ENCODE peak calls at places on chromosomes 1 and 21, in five cellular contexts. One of them, this sample, is unnamed. For H3K9me3, the result is how much of the 10 kb centered on the place peaks cover.

GRCh38 chr1:224592636-224593579 is 23.2 kb upstream of the CNIH3 start:
- DNase-seq in right atrium auricular region: no peak
- DNase-seq in endodermal cell: no peak
- DNase-seq in IMR-90: peak
- DNase-seq in neural progenitor cell: no peak
- DNase-seq in this sample: no peak

GRCh38 chr21:46551636-46552241 is 53.1 kb downstream of the S100B start:
- DNase-seq in neural progenitor cell: no peak
- DNase-seq in right atrium auricular region: peak
- DNase-seq in endodermal cell: peak
- DNase-seq in IMR-90: no peak
- DNase-seq in this sample: no peak

GRCh38 chr1:117573386-117574040 is 32.3 kb upstream of the TENT5C start:
- DNase-seq in neural progenitor cell: no peak
- DNase-seq in endodermal cell: peak
- DNase-seq in right atrium auricular region: no peak
- DNase-seq in IMR-90: peak
- DNase-seq in this sample: no peak

GRCh38 chr21:28687571-28687970 is 305.1 kb downstream of the LTN1 start:
- DNase-seq in endodermal cell: no peak
- DNase-seq in neural progenitor cell: no peak
- DNase-seq in IMR-90: no peak
- DNase-seq in right atrium auricular region: no peak
- DNase-seq in this sample: no peak

GRCh38 chr1:223504741-223505140 is 111.5 kb downstream of the CCDC185 start:
- DNase-seq in neural progenitor cell: no peak
- DNase-seq in right atrium auricular region: no peak
- DNase-seq in endodermal cell: no peak
- DNase-seq in IMR-90: peak
- DNase-seq in this sample: no peak

GRCh38 chr1:41813755-41814694 is 104.7 kb downstream of the HIVEP3 start:
- DNase-seq in neural progenitor cell: no peak
- DNase-seq in endodermal cell: no peak
- DNase-seq in IMR-90: no peak
- DNase-seq in right atrium auricular region: peak
- DNase-seq in this sample: no peak

GRCh38 chr1:87120779-87121178 is 206.3 kb downstream of the HS2ST1 start:
- DNase-seq in endodermal cell: peak
- DNase-seq in IMR-90: no peak
- DNase-seq in neural progenitor cell: no peak
- DNase-seq in right atrium auricular region: no peak
- DNase-seq in this sample: no peak

GRCh38 chr1:91891486-91891885 is 5.5 kb upstream of the TGFBR3 start:
- DNase-seq in endodermal cell: no peak
- DNase-seq in IMR-90: peak
- DNase-seq in right atrium auricular region: no peak
- DNase-seq in neural progenitor cell: no peak
- DNase-seq in this sample: no peak

GRCh38 chr1:227299238-227299637 is 19.1 kb downstream of the CDC42BPA start:
- DNase-seq in IMR-90: peak
- DNase-seq in neural progenitor cell: no peak
- DNase-seq in right atrium auricular region: no peak
- DNase-seq in endodermal cell: no peak
- DNase-seq in this sample: no peak

GRCh38 chr1:115764541-115764940 is 4.0 kb downstream of the CASQ2 start:
- DNase-seq in right atrium auricular region: no peak
- DNase-seq in IMR-90: peak
- DNase-seq in neural progenitor cell: peak
- DNase-seq in endodermal cell: peak
- DNase-seq in this sample: no peak

GRCh38 chr1:6239950-6240768 is 3.8 kb upstream of the HES3 start:
- DNase-seq in right atrium auricular region: no peak
- DNase-seq in endodermal cell: peak
- DNase-seq in neural progenitor cell: peak
- DNase-seq in IMR-90: peak
- DNase-seq in this sample: no peak

GRCh38 chr1:63818567-63819340 is 44.9 kb downstream of the ROR1 start:
- DNase-seq in IMR-90: no peak
- DNase-seq in neural progenitor cell: no peak
- DNase-seq in endodermal cell: no peak
- DNase-seq in right atrium auricular region: no peak
- DNase-seq in this sample: no peak

GRCh38 chr1:63010898-63011660 is 227.1 kb downstream of the ATG4C start:
- DNase-seq in endodermal cell: no peak
- DNase-seq in right atrium auricular region: no peak
- DNase-seq in neural progenitor cell: peak
- DNase-seq in IMR-90: no peak
- DNase-seq in this sample: no peak

GRCh38 chr1:59353453-59353852 is 56.6 kb downstream of the FGGY start:
- DNase-seq in neural progenitor cell: no peak
- DNase-seq in IMR-90: no peak
- DNase-seq in right atrium auricular region: no peak
- DNase-seq in endodermal cell: no peak
- DNase-seq in this sample: no peak

GRCh38 chr1:93839307-93839706 is 39.7 kb downstream of the DNTTIP2 start:
- DNase-seq in right atrium auricular region: no peak
- DNase-seq in endodermal cell: no peak
- DNase-seq in neural progenitor cell: no peak
- DNase-seq in IMR-90: peak
- DNase-seq in this sample: no peak

GRCh38 chr1:106717561-106717960 is 338.9 kb upstream of the PRMT6 start:
- DNase-seq in IMR-90: no peak
- DNase-seq in neural progenitor cell: no peak
- DNase-seq in endodermal cell: no peak
- DNase-seq in right atrium auricular region: no peak
- DNase-seq in this sample: no peak

GRCh38 chr1:22930235-22930912 is 42.3 kb downstream of the LACTBL1 start:
- DNase-seq in neural progenitor cell: peak
- DNase-seq in right atrium auricular region: no peak
- DNase-seq in IMR-90: peak
- DNase-seq in endodermal cell: peak
- DNase-seq in this sample: peak

GRCh38 chr21:37220433-37220980 is 46.6 kb downstream of the VPS26C start:
- DNase-seq in right atrium auricular region: no peak
- DNase-seq in IMR-90: peak
- DNase-seq in neural progenitor cell: no peak
- DNase-seq in endodermal cell: no peak
- DNase-seq in this sample: no peak

GRCh38 chr1:33425900-33426299 is 5.0 kb downstream of the PHC2 start:
- DNase-seq in right atrium auricular region: no peak
- DNase-seq in endodermal cell: no peak
- DNase-seq in IMR-90: no peak
- DNase-seq in neural progenitor cell: no peak
- DNase-seq in this sample: no peak

GRCh38 chr1:33429332-33429731 is 1.6 kb downstream of the PHC2 start:
- DNase-seq in endodermal cell: no peak
- DNase-seq in right atrium auricular region: no peak
- DNase-seq in neural progenitor cell: peak
- DNase-seq in IMR-90: no peak
- DNase-seq in this sample: no peak

GRCh38 chr1:33424610-33425009 is 6.3 kb downstream of the PHC2 start:
- DNase-seq in right atrium auricular region: no peak
- DNase-seq in neural progenitor cell: no peak
- DNase-seq in endodermal cell: no peak
- DNase-seq in IMR-90: peak
- DNase-seq in this sample: no peak

GRCh38 chr1:33428661-33429060 is 2.2 kb downstream of the PHC2 start:
- DNase-seq in neural progenitor cell: no peak
- DNase-seq in IMR-90: no peak
- DNase-seq in right atrium auricular region: no peak
- DNase-seq in endodermal cell: no peak
- DNase-seq in this sample: no peak

DNA sequence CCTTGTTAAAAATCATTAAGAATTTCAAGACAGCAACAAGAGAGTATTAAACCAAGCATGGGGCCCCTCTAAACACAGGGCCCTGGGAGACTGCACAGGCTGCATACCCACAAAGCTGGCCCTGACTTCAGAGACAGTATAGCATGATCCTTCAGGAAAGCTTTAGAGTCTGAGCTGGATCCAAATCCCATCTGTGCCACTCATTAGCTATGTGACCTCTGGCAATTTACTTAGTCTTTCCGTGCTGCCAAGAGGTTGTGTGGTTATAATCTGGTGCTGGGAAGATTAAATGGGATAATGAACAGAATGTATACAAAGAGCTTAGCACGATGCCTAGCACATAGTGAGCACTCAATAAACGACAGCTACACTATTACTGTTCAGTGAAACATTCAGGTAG is 4.0 kb downstream of the PHC2 start:
- DNase-seq in IMR-90: no peak
- DNase-seq in neural progenitor cell: no peak
- DNase-seq in right atrium auricular region: no peak
- DNase-seq in endodermal cell: no peak
- DNase-seq in this sample: no peak
- H3K27ac ChIP-seq in IMR-90: no peak
- H3K27ac ChIP-seq in neural progenitor cell: no peak
- H3K27ac ChIP-seq in right atrium auricular region: peak
- H3K27ac ChIP-seq in endodermal cell: no peak
- H3K27ac ChIP-seq in this sample: no peak

GRCh38 chr21:10463156-10463555 is 58.2 kb upstream of the TPTE start:
- DNase-seq in right atrium auricular region: no peak
- DNase-seq in IMR-90: no peak
- DNase-seq in neural progenitor cell: no peak
- DNase-seq in endodermal cell: no peak
- DNase-seq in this sample: no peak
- H3K9me3 ChIP-seq in right atrium auricular region: under half
- H3K9me3 ChIP-seq in IMR-90: under half
- H3K9me3 ChIP-seq in neural progenitor cell: half or more
- H3K9me3 ChIP-seq in endodermal cell: half or more
- H3K9me3 ChIP-seq in this sample: under half

GRCh38 chr1:58157281-58157680 is 389.2 kb downstream of the OMA1 start:
- DNase-seq in IMR-90: no peak
- DNase-seq in neural progenitor cell: peak
- DNase-seq in right atrium auricular region: no peak
- DNase-seq in endodermal cell: no peak
- DNase-seq in this sample: no peak

GRCh38 chr1:58156801-58157200 is 389.7 kb downstream of the OMA1 start:
- DNase-seq in neural progenitor cell: no peak
- DNase-seq in endodermal cell: no peak
- DNase-seq in right atrium auricular region: no peak
- DNase-seq in IMR-90: no peak
- DNase-seq in this sample: no peak

GRCh38 chr1:58154256-58154655 is 392.3 kb downstream of the OMA1 start:
- DNase-seq in neural progenitor cell: no peak
- DNase-seq in IMR-90: no peak
- DNase-seq in endodermal cell: no peak
- DNase-seq in right atrium auricular region: no peak
- DNase-seq in this sample: no peak

GRCh38 chr1:58156124-58156468 is 390.4 kb downstream of the OMA1 start:
- DNase-seq in right atrium auricular region: no peak
- DNase-seq in neural progenitor cell: no peak
- DNase-seq in IMR-90: no peak
- DNase-seq in endodermal cell: no peak
- DNase-seq in this sample: no peak

DNA sequence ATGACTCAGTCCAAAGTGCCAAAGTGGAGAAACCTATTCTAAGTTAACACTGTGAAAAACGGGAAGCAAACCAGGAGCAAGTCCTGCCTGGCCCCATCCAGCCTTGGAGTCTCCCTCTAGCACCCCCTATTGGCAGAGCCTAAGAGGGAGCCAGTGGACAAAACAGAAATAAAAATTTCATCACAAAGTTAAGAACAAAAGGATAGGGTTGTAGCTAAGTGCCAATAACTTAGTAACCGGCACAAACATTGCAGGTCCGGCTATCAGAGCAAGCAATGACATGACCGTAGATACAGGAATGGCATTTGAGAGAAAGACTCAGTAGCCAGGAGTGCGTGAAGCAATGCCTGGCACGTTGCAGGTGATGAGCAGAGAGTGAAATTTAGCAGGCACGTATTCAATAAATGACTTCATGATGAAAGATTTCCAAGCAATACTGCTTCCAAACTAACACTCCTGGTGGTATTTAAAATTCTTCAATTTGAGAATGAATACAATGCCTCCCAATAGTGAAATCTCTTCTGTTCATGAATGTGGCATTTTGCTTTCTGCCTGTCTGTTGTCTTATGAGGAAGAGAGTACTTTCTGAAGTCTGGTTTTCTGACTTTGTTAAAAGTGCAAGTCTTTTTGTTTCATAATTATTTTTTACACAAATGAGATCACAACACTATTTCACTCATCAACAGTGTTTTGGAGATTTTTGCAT is 391.0 kb downstream of the OMA1 start:
- DNase-seq in IMR-90: no peak
- DNase-seq in right atrium auricular region: peak
- DNase-seq in endodermal cell: peak
- DNase-seq in neural progenitor cell: peak
- DNase-seq in this sample: no peak
- TF ChIP-seq CTCF in IMR-90: peak
- TF ChIP-seq CTCF in right atrium auricular region: peak
- TF ChIP-seq CTCF in endodermal cell: peak
- TF ChIP-seq CTCF in neural progenitor cell: peak
- TF ChIP-seq CTCF in this sample: peak

GRCh38 chr1:201143726-201144635 is 10.3 kb downstream of the TMEM9 start:
- DNase-seq in IMR-90: no peak
- DNase-seq in endodermal cell: no peak
- DNase-seq in right atrium auricular region: no peak
- DNase-seq in neural progenitor cell: no peak
- DNase-seq in this sample: no peak
- H3K27ac ChIP-seq in IMR-90: no peak
- H3K27ac ChIP-seq in endodermal cell: no peak
- H3K27ac ChIP-seq in right atrium auricular region: no peak
- H3K27ac ChIP-seq in neural progenitor cell: no peak
- H3K27ac ChIP-seq in this sample: no peak

DNA sequence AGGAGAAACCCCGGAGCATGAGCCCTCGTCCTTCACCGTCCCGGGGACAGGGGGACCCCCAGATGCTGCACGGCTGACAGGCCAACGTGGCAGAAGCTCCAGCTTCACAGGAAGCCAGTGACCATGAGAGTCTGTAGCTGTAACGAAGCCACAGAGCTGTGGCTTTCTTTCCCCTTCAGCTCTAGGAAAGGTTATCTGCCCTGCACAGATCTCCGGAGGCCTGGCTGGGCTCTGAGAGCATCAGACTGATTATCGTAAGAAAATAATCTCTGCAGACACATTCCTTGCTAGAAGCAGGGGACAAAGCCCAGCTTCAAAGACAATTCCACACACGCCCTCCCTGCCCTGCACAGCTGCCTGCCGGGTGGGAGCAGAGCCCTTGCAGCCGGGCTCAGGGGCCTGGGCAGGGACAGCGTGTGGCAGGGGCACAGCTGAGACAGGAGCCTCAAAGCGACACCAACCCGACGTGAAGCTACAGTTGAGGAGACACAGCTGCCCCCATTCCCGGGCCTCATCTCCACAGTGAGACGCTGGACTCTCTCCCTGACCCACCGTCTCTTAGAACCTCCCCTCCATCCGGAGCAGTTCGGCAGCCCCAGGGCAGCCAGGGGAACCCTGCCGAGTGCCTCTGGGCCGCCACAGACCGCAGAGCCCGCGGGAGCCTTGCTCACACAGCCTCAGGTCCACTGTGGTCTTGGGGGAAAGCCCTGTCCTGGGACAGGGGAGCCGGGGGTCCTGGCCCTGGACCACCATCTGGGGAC is 30.6 kb downstream of the POFUT2 start:
- DNase-seq in IMR-90: no peak
- DNase-seq in right atrium auricular region: no peak
- DNase-seq in neural progenitor cell: peak
- DNase-seq in endodermal cell: peak
- DNase-seq in this sample: peak
- H3K9me3 ChIP-seq in IMR-90: under half
- H3K9me3 ChIP-seq in right atrium auricular region: under half
- H3K9me3 ChIP-seq in neural progenitor cell: under half
- H3K9me3 ChIP-seq in endodermal cell: under half
- H3K9me3 ChIP-seq in this sample: under half

This sample was measured in RWPE2.